ENCODE peak calls at places on chromosome 7, in five cellular contexts. L, R, M, W and K are unnamed samples.

GRCh38 chr7:76281006-76281705 is 21.3 kb upstream of the HSPB1 start:
- DNase-seq in W (no peak), L (peak), M (peak), R (no peak), K (no peak)

GRCh38 chr7:78787854-78788253 is 665.6 kb downstream of the MAGI2 start:
- DNase-seq in L (no peak), W (no peak), R (no peak), M (no peak), K (no peak)

GRCh38 chr7:105013283-105013817 is 655 bp upstream of the KMT2E start:
- DNase-seq in R (peak), L (peak), M (peak), W (peak), K (peak)

GRCh38 chr7:64874562-64875250 is 28.4 kb upstream of the ZNF273 start:
- DNase-seq in L (no peak), R (no peak), M (no peak), W (no peak), K (no peak)

GRCh38 chr7:102063736-102064135 is 222.9 kb upstream of the SH2B2 start:
- DNase-seq in M (peak), L (no peak), R (no peak), W (no peak), K (no peak)

GRCh38 chr7:140242057-140243031 is 65.6 kb upstream of the KDM7A start:
- DNase-seq in W (peak), L (no peak), M (no peak), R (no peak), K (no peak)

GRCh38 chr7:1225462-1226154 is 7.1 kb upstream of the UNCX start:
- DNase-seq in R (peak), M (peak), L (peak), W (no peak), K (no peak)

GRCh38 chr7:95904099-95904498 is 131.7 kb downstream of the DYNC1I1 start:
- DNase-seq in L (no peak), R (no peak), W (no peak), M (no peak), K (no peak)

GRCh38 chr7:26090927-26091519 is 61.0 kb upstream of the NFE2L3 start:
- DNase-seq in M (peak), W (no peak), L (no peak), R (no peak), K (no peak)